ENCODE peak calls at places on chromosome 12, in four cellular contexts. U is endothelial cell of umbilical vein, X is NCI-H146, G is Calu3. K is an unnamed sample.

GRCh38 chr12:76489737-76490136 is 69.8 kb downstream of the OSBPL8 start:
- DNase-seq in U (no peak), X (no peak), G (no peak), K (no peak)

GRCh38 chr12:33588082-33588712 is 148.6 kb upstream of the SYT10 start:
- DNase-seq in U (no peak), X (no peak), G (peak; percentile 30), K (peak; percentile 54)

GRCh38 chr12:26871985-26872384 is 39.0 kb upstream of the ITPR2 start:
- DNase-seq in U (no peak), X (no peak), G (no peak), K (no peak)

GRCh38 chr12:2248087-2248900 is 195.5 kb downstream of the CACNA1C start:
- DNase-seq in U (no peak), X (no peak), G (no peak), K (no peak)

GRCh38 chr12:76180401-76181277 is 96.2 kb upstream of the NAP1L1 start:
- DNase-seq in U (no peak), X (no peak), G (no peak), K (no peak)

GRCh38 chr12:101607894-101608293 is 13.1 kb downstream of the MYBPC1 start:
- DNase-seq in U (no peak), X (no peak), G (peak; percentile 30), K (no peak)

GRCh38 chr12:118055144-118055557 is 5.8 kb downstream of the WSB2 start:
- DNase-seq in U (peak; percentile 61), X (peak; percentile 24), G (peak; percentile 62), K (peak; percentile 56)

GRCh38 chr12:15823360-15824128 is 34.4 kb upstream of the EPS8 start:
- DNase-seq in U (no peak), X (peak; percentile 47), G (peak; percentile 15), K (no peak)

GRCh38 chr12:119613319-119613936 is 19.9 kb downstream of the TMEM233 start:
- DNase-seq in U (peak; percentile 21), X (peak; percentile 10), G (peak; percentile 42), K (no peak)

GRCh38 chr12:109927622-109928021 is 27.5 kb downstream of the TCHP start:
- DNase-seq in U (peak; percentile 47), X (peak; percentile 18), G (peak; percentile 53), K (no peak)

GRCh38 chr12:120571299-120571698 is 9.9 kb downstream of the POP5 start:
- DNase-seq in U (no peak), X (no peak), G (no peak), K (no peak)